ENCODE peak calls at places on chromosomes 2 and 18, in nine cellular contexts. One of them, this sample, is unnamed.
A peak's percentile ranks its signal among the peaks of the same experiment; 100 is the strongest.

GRCh38 chr2:95082479-95082878 is 39.1 kb downstream of the MRPS5 start:
- DNase-seq in right lobe of liver: no peak
- DNase-seq in tibial artery: no peak
- DNase-seq in mammary epithelial cell: peak; percentile 17
- DNase-seq in brain microvascular endothelial cell: no peak
- DNase-seq in fibroblast of lung: no peak
- DNase-seq in fibroblast of mammary gland: no peak
- DNase-seq in sigmoid colon: no peak
- DNase-seq in heart left ventricle: no peak
- DNase-seq in this sample: peak; percentile 33

GRCh38 chr2:73832905-73833304 is 4.1 kb downstream of the STAMBP start:
- DNase-seq in fibroblast of lung: peak; percentile 41
- DNase-seq in mammary epithelial cell: no peak
- DNase-seq in tibial artery: no peak
- DNase-seq in sigmoid colon: no peak
- DNase-seq in brain microvascular endothelial cell: no peak
- DNase-seq in heart left ventricle: no peak
- DNase-seq in fibroblast of mammary gland: peak; percentile 45
- DNase-seq in right lobe of liver: no peak
- DNase-seq in this sample: peak; percentile 18

GRCh38 chr2:9844581-9844980 is 1.3 kb downstream of the TAF1B start:
- DNase-seq in fibroblast of mammary gland: peak; percentile 41
- DNase-seq in mammary epithelial cell: no peak
- DNase-seq in sigmoid colon: no peak
- DNase-seq in tibial artery: no peak
- DNase-seq in right lobe of liver: no peak
- DNase-seq in brain microvascular endothelial cell: no peak
- DNase-seq in fibroblast of lung: peak; percentile 55
- DNase-seq in heart left ventricle: no peak
- DNase-seq in this sample: peak; percentile 13

GRCh38 chr2:234121999-234122398 is 71.5 kb downstream of the SPP2 start:
- DNase-seq in fibroblast of lung: no peak
- DNase-seq in right lobe of liver: no peak
- DNase-seq in sigmoid colon: no peak
- DNase-seq in fibroblast of mammary gland: no peak
- DNase-seq in mammary epithelial cell: no peak
- DNase-seq in brain microvascular endothelial cell: no peak
- DNase-seq in heart left ventricle: no peak
- DNase-seq in tibial artery: no peak
- DNase-seq in this sample: no peak

GRCh38 chr2:74014813-74015212 is 30.1 kb downstream of the TET3 start:
- DNase-seq in mammary epithelial cell: no peak
- DNase-seq in fibroblast of mammary gland: no peak
- DNase-seq in tibial artery: no peak
- DNase-seq in right lobe of liver: no peak
- DNase-seq in heart left ventricle: no peak
- DNase-seq in brain microvascular endothelial cell: no peak
- DNase-seq in fibroblast of lung: no peak
- DNase-seq in sigmoid colon: no peak
- DNase-seq in this sample: no peak

GRCh38 chr2:200603972-200604371 is 18.2 kb downstream of the AOX1 start:
- DNase-seq in brain microvascular endothelial cell: peak; percentile 31
- DNase-seq in tibial artery: no peak
- DNase-seq in mammary epithelial cell: peak; percentile 64
- DNase-seq in sigmoid colon: no peak
- DNase-seq in fibroblast of mammary gland: peak; percentile 77
- DNase-seq in fibroblast of lung: peak; percentile 80
- DNase-seq in right lobe of liver: no peak
- DNase-seq in heart left ventricle: no peak
- DNase-seq in this sample: peak; percentile 80

GRCh38 chr2:117714761-117715160 is 99.7 kb upstream of the DDX18 start:
- DNase-seq in mammary epithelial cell: no peak
- DNase-seq in fibroblast of lung: no peak
- DNase-seq in tibial artery: no peak
- DNase-seq in heart left ventricle: no peak
- DNase-seq in right lobe of liver: no peak
- DNase-seq in fibroblast of mammary gland: no peak
- DNase-seq in sigmoid colon: no peak
- DNase-seq in brain microvascular endothelial cell: no peak
- DNase-seq in this sample: no peak

GRCh38 chr18:32274307-32274706 is 84.5 kb downstream of the MEP1B start:
- DNase-seq in heart left ventricle: no peak
- DNase-seq in fibroblast of lung: no peak
- DNase-seq in mammary epithelial cell: no peak
- DNase-seq in tibial artery: no peak
- DNase-seq in brain microvascular endothelial cell: no peak
- DNase-seq in sigmoid colon: no peak
- DNase-seq in right lobe of liver: no peak
- DNase-seq in fibroblast of mammary gland: no peak
- DNase-seq in this sample: no peak

GRCh38 chr2:109128048-109128465 is 948 bp upstream of the SH3RF3 start:
- DNase-seq in sigmoid colon: peak; percentile 92
- DNase-seq in tibial artery: peak; percentile 77
- DNase-seq in brain microvascular endothelial cell: peak; percentile 81
- DNase-seq in mammary epithelial cell: peak; percentile 50
- DNase-seq in heart left ventricle: peak; percentile 80
- DNase-seq in fibroblast of mammary gland: peak; percentile 86
- DNase-seq in fibroblast of lung: peak; percentile 87
- DNase-seq in right lobe of liver: peak; percentile 76
- DNase-seq in this sample: peak; percentile 93

GRCh38 chr2:109129921-109130725 is 1.1 kb downstream of the SH3RF3 start:
- DNase-seq in heart left ventricle: no peak
- DNase-seq in fibroblast of lung: peak; percentile 23
- DNase-seq in brain microvascular endothelial cell: no peak
- DNase-seq in fibroblast of mammary gland: peak; percentile 29
- DNase-seq in right lobe of liver: peak; percentile 56
- DNase-seq in sigmoid colon: peak; percentile 78
- DNase-seq in mammary epithelial cell: no peak
- DNase-seq in tibial artery: peak; percentile 46
- DNase-seq in this sample: peak; percentile 20

GRCh38 chr2:109130726-109130995 is 1.7 kb downstream of the SH3RF3 start:
- DNase-seq in heart left ventricle: no peak
- DNase-seq in tibial artery: no peak
- DNase-seq in mammary epithelial cell: no peak
- DNase-seq in sigmoid colon: no peak
- DNase-seq in right lobe of liver: no peak
- DNase-seq in fibroblast of lung: no peak
- DNase-seq in brain microvascular endothelial cell: no peak
- DNase-seq in fibroblast of mammary gland: no peak
- DNase-seq in this sample: no peak

GRCh38 chr2:109128466-109129355 is at the start of gene SH3RF3:
- DNase-seq in fibroblast of lung: peak; percentile 69
- DNase-seq in brain microvascular endothelial cell: peak; percentile 36
- DNase-seq in right lobe of liver: peak; percentile 67
- DNase-seq in mammary epithelial cell: peak; percentile 65
- DNase-seq in sigmoid colon: peak; percentile 76
- DNase-seq in tibial artery: peak; percentile 57
- DNase-seq in fibroblast of mammary gland: peak; percentile 51
- DNase-seq in heart left ventricle: peak; percentile 59
- DNase-seq in this sample: peak; percentile 69

DNA sequence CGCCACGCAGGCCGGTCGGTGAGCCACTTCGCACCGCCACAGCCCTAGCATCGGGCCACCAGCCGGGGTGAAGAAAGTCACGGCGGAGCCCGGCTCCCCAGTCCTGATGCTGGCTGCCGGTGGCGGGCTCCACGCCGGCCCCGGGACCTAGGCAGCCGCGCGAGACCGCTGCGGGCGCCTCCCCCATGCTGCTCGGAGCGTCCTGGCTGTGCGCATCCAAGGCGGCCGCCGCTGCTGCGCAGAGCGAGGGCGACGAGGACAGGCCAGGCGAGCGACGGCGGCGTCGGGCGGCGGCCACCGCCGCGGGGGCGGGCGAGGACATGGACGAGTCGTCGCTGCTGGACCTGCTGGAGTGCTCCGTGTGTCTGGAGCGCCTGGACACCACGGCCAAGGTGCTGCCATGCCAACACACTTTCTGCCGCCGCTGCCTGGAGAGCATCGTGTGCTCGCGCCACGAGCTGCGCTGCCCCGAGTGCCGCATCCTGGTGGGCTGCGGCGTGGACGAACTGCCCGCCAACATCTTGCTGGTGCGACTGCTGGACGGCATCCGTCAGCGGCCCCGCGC is 433 bp downstream of the SH3RF3 start:
- DNase-seq in sigmoid colon: no peak
- DNase-seq in right lobe of liver: no peak
- DNase-seq in fibroblast of mammary gland: peak; percentile 19
- DNase-seq in fibroblast of lung: peak; percentile 52
- DNase-seq in tibial artery: no peak
- DNase-seq in brain microvascular endothelial cell: no peak
- DNase-seq in mammary epithelial cell: peak; percentile 25
- DNase-seq in heart left ventricle: peak; percentile 33
- DNase-seq in this sample: peak; percentile 38
- H3K4me3 ChIP-seq in sigmoid colon: peak overlapping the region; percentile 76
- H3K4me3 ChIP-seq in right lobe of liver: peak overlapping the region; percentile 60
- H3K4me3 ChIP-seq in fibroblast of mammary gland: peak overlapping the region; percentile 73
- H3K4me3 ChIP-seq in fibroblast of lung: peak overlapping the region; percentile 72
- H3K4me3 ChIP-seq in tibial artery: peak overlapping the region; percentile 85
- H3K4me3 ChIP-seq in brain microvascular endothelial cell: peak overlapping the region; percentile 84
- H3K4me3 ChIP-seq in mammary epithelial cell: peak overlapping the region; percentile 56
- H3K4me3 ChIP-seq in heart left ventricle: peak overlapping the region; percentile 80
- H3K4me3 ChIP-seq in this sample: peak overlapping the region; percentile 75

DNA sequence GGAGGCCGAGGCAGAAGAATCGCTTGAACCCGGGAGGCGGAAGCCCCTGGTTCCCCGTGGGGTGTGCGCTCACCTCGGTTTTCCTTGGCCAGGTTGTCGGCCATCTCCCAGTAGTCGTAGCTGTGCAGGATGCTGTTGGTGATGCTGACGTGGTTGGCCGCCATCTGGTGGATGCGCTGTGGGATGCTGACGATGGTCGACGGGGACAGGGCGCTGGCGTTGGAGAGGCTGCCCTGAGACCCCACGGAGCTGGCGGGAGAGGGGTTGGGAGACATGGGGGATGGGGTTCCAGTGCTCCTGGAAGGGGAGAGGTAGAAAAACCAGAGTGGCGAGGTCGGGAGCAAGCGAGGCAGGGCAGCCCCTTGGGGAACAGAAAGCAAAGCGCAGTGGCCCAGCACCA is 64.4 kb upstream of the REV1 start:
- DNase-seq in mammary epithelial cell: no peak
- DNase-seq in fibroblast of mammary gland: no peak
- DNase-seq in right lobe of liver: no peak
- DNase-seq in tibial artery: no peak
- DNase-seq in sigmoid colon: no peak
- DNase-seq in heart left ventricle: no peak
- DNase-seq in fibroblast of lung: no peak
- DNase-seq in brain microvascular endothelial cell: no peak
- DNase-seq in this sample: no peak
- TF ChIP-seq CTCF in mammary epithelial cell: no peak
- TF ChIP-seq CTCF in fibroblast of mammary gland: no peak
- TF ChIP-seq CTCF in right lobe of liver: no peak
- TF ChIP-seq CTCF in tibial artery: no peak
- TF ChIP-seq CTCF in sigmoid colon: no peak
- TF ChIP-seq CTCF in heart left ventricle: no peak
- TF ChIP-seq CTCF in fibroblast of lung: no peak
- TF ChIP-seq CTCF in brain microvascular endothelial cell: peak; percentile 46
- TF ChIP-seq CTCF in this sample: peak; percentile 4

GRCh38 chr18:37712776-37713175 is 147.2 kb upstream of the CELF4 start:
- DNase-seq in fibroblast of lung: no peak
- DNase-seq in fibroblast of mammary gland: peak; percentile 17
- DNase-seq in brain microvascular endothelial cell: no peak
- DNase-seq in sigmoid colon: no peak
- DNase-seq in mammary epithelial cell: peak; percentile 54
- DNase-seq in tibial artery: no peak
- DNase-seq in heart left ventricle: no peak
- DNase-seq in right lobe of liver: no peak
- DNase-seq in this sample: peak; percentile 67

GRCh38 chr18:37710731-37711130 is 145.1 kb upstream of the CELF4 start:
- DNase-seq in heart left ventricle: no peak
- DNase-seq in mammary epithelial cell: peak; percentile 39
- DNase-seq in tibial artery: no peak
- DNase-seq in right lobe of liver: no peak
- DNase-seq in fibroblast of lung: no peak
- DNase-seq in brain microvascular endothelial cell: no peak
- DNase-seq in fibroblast of mammary gland: no peak
- DNase-seq in sigmoid colon: no peak
- DNase-seq in this sample: no peak

GRCh38 chr18:37711990-37712389 is 146.4 kb upstream of the CELF4 start:
- DNase-seq in mammary epithelial cell: no peak
- DNase-seq in fibroblast of lung: no peak
- DNase-seq in fibroblast of mammary gland: no peak
- DNase-seq in sigmoid colon: no peak
- DNase-seq in heart left ventricle: no peak
- DNase-seq in brain microvascular endothelial cell: no peak
- DNase-seq in right lobe of liver: no peak
- DNase-seq in tibial artery: no peak
- DNase-seq in this sample: peak; percentile 22

GRCh38 chr18:37705016-37705415 is 139.4 kb upstream of the CELF4 start:
- DNase-seq in tibial artery: no peak
- DNase-seq in brain microvascular endothelial cell: no peak
- DNase-seq in fibroblast of mammary gland: no peak
- DNase-seq in heart left ventricle: no peak
- DNase-seq in fibroblast of lung: no peak
- DNase-seq in sigmoid colon: no peak
- DNase-seq in mammary epithelial cell: no peak
- DNase-seq in right lobe of liver: no peak
- DNase-seq in this sample: no peak

DNA sequence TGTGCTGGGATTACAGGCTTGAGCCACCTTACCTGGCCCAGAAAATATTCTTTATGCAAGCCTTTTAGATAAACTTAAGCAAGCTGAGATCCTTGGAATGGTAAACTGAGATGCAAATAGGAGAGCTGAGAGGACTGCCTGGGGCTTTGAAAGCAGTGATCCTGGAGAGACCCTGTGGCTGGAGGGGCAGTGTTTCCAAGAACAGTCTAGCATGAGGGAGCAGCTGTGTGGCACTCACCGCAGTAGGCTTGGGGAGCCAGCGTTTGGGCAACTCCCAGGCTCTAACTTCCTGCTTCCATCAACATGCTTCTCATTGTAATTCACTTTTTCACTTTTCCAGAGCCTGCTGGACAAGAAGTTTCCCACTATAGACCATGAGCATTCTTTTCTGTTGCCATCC is 144.1 kb upstream of the CELF4 start:
- DNase-seq in tibial artery: no peak
- DNase-seq in brain microvascular endothelial cell: no peak
- DNase-seq in fibroblast of mammary gland: no peak
- DNase-seq in heart left ventricle: no peak
- DNase-seq in right lobe of liver: no peak
- DNase-seq in sigmoid colon: no peak
- DNase-seq in mammary epithelial cell: no peak
- DNase-seq in fibroblast of lung: no peak
- DNase-seq in this sample: no peak
- H3K4me3 ChIP-seq in tibial artery: no peak overlapping the region
- H3K4me3 ChIP-seq in brain microvascular endothelial cell: no peak overlapping the region
- H3K4me3 ChIP-seq in fibroblast of mammary gland: no peak overlapping the region
- H3K4me3 ChIP-seq in heart left ventricle: no peak overlapping the region
- H3K4me3 ChIP-seq in right lobe of liver: no peak overlapping the region
- H3K4me3 ChIP-seq in sigmoid colon: no peak overlapping the region
- H3K4me3 ChIP-seq in mammary epithelial cell: no peak overlapping the region
- H3K4me3 ChIP-seq in fibroblast of lung: no peak overlapping the region
- H3K4me3 ChIP-seq in this sample: no peak overlapping the region

GRCh38 chr2:139492301-139492700 is 712.1 kb upstream of the NXPH2 start:
- DNase-seq in heart left ventricle: no peak
- DNase-seq in fibroblast of mammary gland: no peak
- DNase-seq in sigmoid colon: no peak
- DNase-seq in fibroblast of lung: no peak
- DNase-seq in tibial artery: no peak
- DNase-seq in mammary epithelial cell: no peak
- DNase-seq in brain microvascular endothelial cell: no peak
- DNase-seq in right lobe of liver: no peak
- DNase-seq in this sample: no peak

DNA sequence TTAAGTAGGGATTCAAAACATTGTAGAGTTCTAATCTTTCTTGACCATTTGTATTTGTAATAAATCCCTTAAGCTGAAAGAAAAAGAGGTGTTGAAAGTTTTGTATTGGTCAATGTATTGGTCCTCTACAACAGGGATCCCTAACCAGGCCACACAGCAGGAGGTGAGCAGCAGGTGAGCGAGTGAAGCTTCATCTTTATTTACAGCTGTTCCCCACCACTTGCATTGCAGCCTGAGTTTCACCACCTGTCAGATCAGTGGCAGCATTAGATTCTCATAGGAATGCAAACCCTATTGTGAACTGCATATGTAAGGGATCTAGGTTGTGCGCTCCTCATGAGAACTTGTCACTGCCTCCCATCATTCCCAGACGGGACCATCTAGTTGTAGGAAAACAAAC is 715.7 kb upstream of the NXPH2 start:
- DNase-seq in sigmoid colon: no peak
- DNase-seq in fibroblast of lung: no peak
- DNase-seq in brain microvascular endothelial cell: no peak
- DNase-seq in fibroblast of mammary gland: no peak
- DNase-seq in heart left ventricle: no peak
- DNase-seq in mammary epithelial cell: no peak
- DNase-seq in right lobe of liver: no peak
- DNase-seq in tibial artery: no peak
- DNase-seq in this sample: no peak
- TF ChIP-seq CTCF in sigmoid colon: no peak
- TF ChIP-seq CTCF in fibroblast of lung: no peak
- TF ChIP-seq CTCF in brain microvascular endothelial cell: no peak
- TF ChIP-seq CTCF in fibroblast of mammary gland: no peak
- TF ChIP-seq CTCF in heart left ventricle: no peak
- TF ChIP-seq CTCF in mammary epithelial cell: no peak
- TF ChIP-seq CTCF in right lobe of liver: no peak
- TF ChIP-seq CTCF in tibial artery: no peak
- TF ChIP-seq CTCF in this sample: no peak